ENCODE peak calls at places on chromosomes 12 and 14, in six cellular contexts. One of them, this sample, is unnamed.

GRCh38 chr14:68666899-68667298 is 126.0 kb downstream of the ZFP36L1 start:
- DNase-seq in heart left ventricle: no peak
- DNase-seq in prostate gland: no peak
- DNase-seq in A549: no peak
- DNase-seq in testis: no peak
- DNase-seq in body of pancreas: no peak
- DNase-seq in this sample: no peak

GRCh38 chr14:62071029-62071428 is 308.8 kb downstream of the SNAPC1 start:
- DNase-seq in body of pancreas: no peak
- DNase-seq in A549: no peak
- DNase-seq in heart left ventricle: no peak
- DNase-seq in prostate gland: no peak
- DNase-seq in testis: no peak
- DNase-seq in this sample: no peak

GRCh38 chr12:54525383-54525782 is 24.0 kb upstream of the PDE1B start:
- DNase-seq in heart left ventricle: no peak
- DNase-seq in testis: no peak
- DNase-seq in body of pancreas: no peak
- DNase-seq in prostate gland: no peak
- DNase-seq in A549: no peak
- DNase-seq in this sample: no peak

GRCh38 chr14:34365309-34365915 is 96.6 kb downstream of the SPTSSA start:
- DNase-seq in A549: peak
- DNase-seq in body of pancreas: no peak
- DNase-seq in testis: no peak
- DNase-seq in heart left ventricle: no peak
- DNase-seq in prostate gland: no peak
- DNase-seq in this sample: no peak

GRCh38 chr14:83255015-83255726 is 1721.5 kb upstream of the SEL1L start:
- DNase-seq in A549: no peak
- DNase-seq in testis: no peak
- DNase-seq in body of pancreas: no peak
- DNase-seq in prostate gland: no peak
- DNase-seq in heart left ventricle: no peak
- DNase-seq in this sample: no peak

GRCh38 chr12:103811791-103812190 is 29.2 kb downstream of the NT5DC3 start:
- DNase-seq in heart left ventricle: no peak
- DNase-seq in testis: no peak
- DNase-seq in prostate gland: no peak
- DNase-seq in body of pancreas: no peak
- DNase-seq in A549: no peak
- DNase-seq in this sample: no peak

GRCh38 chr12:54824402-54824801 is 29.9 kb upstream of the MUCL1 start:
- DNase-seq in prostate gland: no peak
- DNase-seq in testis: no peak
- DNase-seq in body of pancreas: no peak
- DNase-seq in A549: no peak
- DNase-seq in heart left ventricle: no peak
- DNase-seq in this sample: no peak

GRCh38 chr14:84247693-84248092 is 1282.3 kb upstream of the FLRT2 start:
- DNase-seq in heart left ventricle: no peak
- DNase-seq in A549: no peak
- DNase-seq in prostate gland: no peak
- DNase-seq in testis: no peak
- DNase-seq in body of pancreas: no peak
- DNase-seq in this sample: no peak

GRCh38 chr12:115224031-115224430 is 540.1 kb upstream of the TBX3 start:
- DNase-seq in heart left ventricle: no peak
- DNase-seq in body of pancreas: no peak
- DNase-seq in A549: no peak
- DNase-seq in testis: no peak
- DNase-seq in prostate gland: no peak
- DNase-seq in this sample: no peak

GRCh38 chr12:54428050-54429013 is 9.3 kb upstream of the ITGA5 start:
- DNase-seq in body of pancreas: no peak
- DNase-seq in A549: no peak
- DNase-seq in testis: no peak
- DNase-seq in prostate gland: no peak
- DNase-seq in heart left ventricle: peak
- DNase-seq in this sample: no peak

GRCh38 chr12:22046968-22047390 is 961 bp downstream of the CMAS start:
- DNase-seq in body of pancreas: no peak
- DNase-seq in testis: no peak
- DNase-seq in prostate gland: no peak
- DNase-seq in heart left ventricle: no peak
- DNase-seq in A549: no peak
- DNase-seq in this sample: no peak

GRCh38 chr12:53205747-53206146 is 1.3 kb downstream of the ITGB7 start:
- DNase-seq in body of pancreas: peak
- DNase-seq in A549: no peak
- DNase-seq in testis: no peak
- DNase-seq in heart left ventricle: no peak
- DNase-seq in prostate gland: no peak
- DNase-seq in this sample: no peak

GRCh38 chr14:80977103-80977728 is 21.8 kb downstream of the TSHR start:
- DNase-seq in A549: no peak
- DNase-seq in testis: no peak
- DNase-seq in prostate gland: no peak
- DNase-seq in body of pancreas: no peak
- DNase-seq in heart left ventricle: no peak
- DNase-seq in this sample: no peak

GRCh38 chr14:20386276-20386855 is 26.9 kb downstream of the TEP1 start:
- DNase-seq in A549: no peak
- DNase-seq in prostate gland: no peak
- DNase-seq in testis: no peak
- DNase-seq in body of pancreas: no peak
- DNase-seq in heart left ventricle: no peak
- DNase-seq in this sample: no peak

GRCh38 chr14:57057803-57058202 is 210.9 kb downstream of the EXOC5 start:
- DNase-seq in A549: no peak
- DNase-seq in heart left ventricle: no peak
- DNase-seq in body of pancreas: peak
- DNase-seq in prostate gland: no peak
- DNase-seq in testis: no peak
- DNase-seq in this sample: no peak

GRCh38 chr14:93369393-93370266 is 22.6 kb downstream of the COX8C start:
- DNase-seq in A549: no peak
- DNase-seq in heart left ventricle: no peak
- DNase-seq in testis: no peak
- DNase-seq in body of pancreas: no peak
- DNase-seq in prostate gland: no peak
- DNase-seq in this sample: no peak

GRCh38 chr14:96852823-96853422 is 55.7 kb downstream of the VRK1 start:
- DNase-seq in A549: peak
- DNase-seq in body of pancreas: peak
- DNase-seq in heart left ventricle: no peak
- DNase-seq in testis: peak
- DNase-seq in prostate gland: no peak
- DNase-seq in this sample: no peak

GRCh38 chr14:96056509-96057422 is 17.6 kb downstream of the C14orf132 start:
- DNase-seq in prostate gland: no peak
- DNase-seq in A549: no peak
- DNase-seq in testis: no peak
- DNase-seq in heart left ventricle: peak
- DNase-seq in body of pancreas: no peak
- DNase-seq in this sample: no peak

GRCh38 chr12:128797119-128798118 is 26.3 kb downstream of the SLC15A4 start:
- DNase-seq in body of pancreas: no peak
- DNase-seq in prostate gland: no peak
- DNase-seq in testis: peak
- DNase-seq in heart left ventricle: peak
- DNase-seq in A549: no peak
- DNase-seq in this sample: peak

GRCh38 chr12:128795530-128796361 is 28.0 kb downstream of the SLC15A4 start:
- DNase-seq in body of pancreas: no peak
- DNase-seq in testis: no peak
- DNase-seq in A549: no peak
- DNase-seq in prostate gland: no peak
- DNase-seq in heart left ventricle: peak
- DNase-seq in this sample: peak

GRCh38 chr12:128800606-128801005 is 23.2 kb downstream of the SLC15A4 start:
- DNase-seq in prostate gland: no peak
- DNase-seq in A549: no peak
- DNase-seq in heart left ventricle: no peak
- DNase-seq in testis: no peak
- DNase-seq in body of pancreas: no peak
- DNase-seq in this sample: no peak

GRCh38 chr12:128796439-128797118 is 27.2 kb downstream of the SLC15A4 start:
- DNase-seq in A549: no peak
- DNase-seq in testis: no peak
- DNase-seq in heart left ventricle: peak
- DNase-seq in prostate gland: no peak
- DNase-seq in body of pancreas: no peak
- DNase-seq in this sample: peak

DNA sequence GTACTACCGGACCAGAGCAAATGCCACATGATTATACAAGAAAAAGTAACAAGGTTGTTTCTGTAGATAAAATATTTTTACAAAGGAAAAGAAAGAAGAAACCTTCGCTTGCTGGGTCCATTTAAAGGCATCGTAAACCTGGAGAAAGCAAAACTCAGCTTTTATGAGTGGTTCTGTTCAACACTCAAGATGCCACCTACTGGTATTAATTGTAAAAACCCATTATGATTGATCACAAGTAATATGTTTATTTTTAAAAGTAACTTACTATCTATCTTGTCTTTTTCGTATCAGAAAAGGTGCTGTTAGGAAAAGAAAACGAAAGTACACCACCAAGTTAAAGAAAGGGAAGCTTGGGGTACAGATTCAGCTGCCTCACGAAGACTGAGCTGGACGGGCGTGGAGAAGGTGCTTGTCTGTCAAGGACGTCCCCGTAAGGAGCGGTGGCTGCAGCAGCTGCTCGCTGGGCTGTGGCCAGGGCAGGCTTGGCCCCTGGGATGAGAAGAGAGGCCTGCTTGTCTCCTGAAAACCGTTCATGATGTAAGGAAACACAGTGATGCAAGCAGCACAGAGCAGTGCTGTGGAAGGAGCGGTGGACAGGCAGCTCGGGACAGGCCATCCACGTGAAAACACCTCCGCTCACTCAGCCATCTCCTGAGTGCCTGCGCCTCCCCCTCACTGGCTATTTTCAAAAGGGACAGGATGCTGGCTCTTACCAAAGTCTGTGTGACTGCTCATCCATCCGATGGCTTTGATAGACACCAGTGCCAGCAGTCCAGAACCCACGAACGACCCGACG is 25.0 kb downstream of the SLC15A4 start:
- DNase-seq in prostate gland: no peak
- DNase-seq in body of pancreas: no peak
- DNase-seq in A549: no peak
- DNase-seq in heart left ventricle: no peak
- DNase-seq in testis: no peak
- DNase-seq in this sample: peak
- TF ChIP-seq POLR2A in prostate gland: no peak
- TF ChIP-seq POLR2A in body of pancreas: no peak
- TF ChIP-seq POLR2A in A549: no peak
- TF ChIP-seq POLR2A in heart left ventricle: no peak
- TF ChIP-seq POLR2A in testis: no peak
- TF ChIP-seq POLR2A in this sample: peak

DNA sequence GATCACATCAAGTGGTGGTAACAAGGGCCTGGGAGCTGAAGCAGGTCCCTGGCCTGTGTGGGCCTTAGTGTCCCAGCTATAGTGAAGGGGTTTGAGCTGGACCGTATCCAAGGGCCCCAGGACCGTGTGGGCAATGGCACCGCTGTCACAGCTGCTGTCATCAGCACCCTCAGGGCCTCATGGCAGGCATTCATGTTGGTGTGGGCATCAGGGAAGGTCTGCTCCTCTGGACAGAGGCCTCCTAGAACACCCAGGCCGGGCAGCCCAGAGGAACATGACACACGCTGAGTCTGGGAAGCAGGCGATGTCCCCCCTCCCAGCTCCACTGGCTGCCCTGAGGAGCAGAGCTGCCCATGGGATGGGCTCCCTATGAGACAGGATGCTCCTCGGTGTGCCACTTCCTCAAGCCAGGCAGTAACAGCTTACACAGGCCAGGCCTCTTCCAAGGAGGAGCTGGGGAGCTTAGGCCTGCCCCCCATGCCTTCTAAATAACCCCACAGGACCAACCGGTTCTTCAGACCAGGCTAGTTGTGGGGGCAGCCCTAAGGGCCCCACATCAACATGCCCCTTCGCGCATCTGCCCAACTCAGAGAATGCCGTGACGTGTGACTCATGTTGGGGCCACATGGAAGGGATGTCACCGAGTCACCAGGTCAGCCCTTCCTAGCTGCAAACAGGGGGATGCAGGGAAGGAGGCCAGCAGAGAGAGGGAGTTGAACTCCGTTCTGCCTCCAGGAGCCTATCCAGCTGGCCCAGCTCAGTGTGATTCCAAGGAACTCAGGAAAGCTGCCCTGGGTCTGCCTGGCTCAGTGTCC is 80.4 kb downstream of the PITPNM2 start:
- DNase-seq in testis: no peak
- DNase-seq in A549: no peak
- DNase-seq in prostate gland: no peak
- DNase-seq in body of pancreas: no peak
- DNase-seq in heart left ventricle: no peak
- DNase-seq in this sample: no peak
- H3K4me3 ChIP-seq in testis: no peak
- H3K4me3 ChIP-seq in A549: no peak
- H3K4me3 ChIP-seq in prostate gland: no peak
- H3K4me3 ChIP-seq in body of pancreas: no peak
- H3K4me3 ChIP-seq in heart left ventricle: no peak
- H3K4me3 ChIP-seq in this sample: no peak

GRCh38 chr12:20404576-20405346 is 36.4 kb downstream of the PDE3A start:
- DNase-seq in A549: peak
- DNase-seq in testis: peak
- DNase-seq in body of pancreas: peak
- DNase-seq in heart left ventricle: no peak
- DNase-seq in prostate gland: no peak
- DNase-seq in this sample: no peak
- TF ChIP-seq POLR2A in A549: no peak
- TF ChIP-seq POLR2A in testis: no peak
- TF ChIP-seq POLR2A in body of pancreas: no peak
- TF ChIP-seq POLR2A in heart left ventricle: no peak
- TF ChIP-seq POLR2A in prostate gland: no peak
- TF ChIP-seq POLR2A in this sample: no peak

DNA sequence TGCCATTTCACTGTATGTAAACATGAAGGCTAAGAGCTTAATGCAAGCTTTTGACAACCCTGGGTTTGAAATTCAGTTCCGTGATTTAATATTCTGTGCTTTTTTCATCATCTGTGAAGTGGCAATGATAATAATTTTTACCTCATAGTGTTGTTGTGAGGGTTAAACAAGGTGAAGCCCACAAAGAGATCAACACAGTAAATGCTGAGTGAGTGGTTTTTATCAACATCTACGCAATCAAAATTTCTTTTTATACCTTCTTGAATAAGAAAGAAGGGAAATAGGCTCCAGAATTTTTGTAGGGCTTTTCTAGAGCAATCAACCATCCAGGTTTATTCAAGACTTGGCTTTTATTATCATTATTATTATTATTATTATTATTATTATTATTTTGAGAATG is 490.8 kb downstream of the SOX5 start:
- DNase-seq in prostate gland: no peak
- DNase-seq in A549: no peak
- DNase-seq in body of pancreas: no peak
- DNase-seq in testis: no peak
- DNase-seq in heart left ventricle: no peak
- DNase-seq in this sample: no peak
- H3K4me3 ChIP-seq in prostate gland: no peak
- H3K4me3 ChIP-seq in A549: no peak
- H3K4me3 ChIP-seq in body of pancreas: no peak
- H3K4me3 ChIP-seq in testis: no peak
- H3K4me3 ChIP-seq in heart left ventricle: no peak
- H3K4me3 ChIP-seq in this sample: no peak

This sample was measured in gastrocnemius medialis.